ENCODE peak calls at places on chromosomes 11 and 22, in six cellular contexts. One of them, this sample, is unnamed.

GRCh38 chr11:35418847-35419712 is at the start of gene SLC1A2:
- DNase-seq in stomach: no peak
- DNase-seq in NB4: no peak
- DNase-seq in left lung: peak; percentile 71
- DNase-seq in dorsolateral prefrontal cortex: peak; percentile 78
- DNase-seq in transverse colon: no peak
- DNase-seq in this sample: no peak

GRCh38 chr11:112279901-112280267 is 19.2 kb upstream of the PLET1 start:
- DNase-seq in transverse colon: peak; percentile 70
- DNase-seq in NB4: peak; percentile 73
- DNase-seq in stomach: peak; percentile 75
- DNase-seq in left lung: peak; percentile 94
- DNase-seq in dorsolateral prefrontal cortex: peak; percentile 63
- DNase-seq in this sample: peak; percentile 48

GRCh38 chr11:123575441-123575840 is 79.0 kb downstream of the SCN3B start:
- DNase-seq in stomach: no peak
- DNase-seq in transverse colon: no peak
- DNase-seq in left lung: no peak
- DNase-seq in dorsolateral prefrontal cortex: no peak
- DNase-seq in NB4: no peak
- DNase-seq in this sample: no peak

GRCh38 chr22:48644108-48644507 is 1183.6 kb downstream of the BRD1 start:
- DNase-seq in stomach: no peak
- DNase-seq in dorsolateral prefrontal cortex: no peak
- DNase-seq in transverse colon: no peak
- DNase-seq in NB4: peak; percentile 89
- DNase-seq in left lung: peak; percentile 49
- DNase-seq in this sample: no peak

GRCh38 chr11:76648061-76648460 is 22.5 kb downstream of the LRRC32 start:
- DNase-seq in NB4: no peak
- DNase-seq in stomach: no peak
- DNase-seq in transverse colon: no peak
- DNase-seq in left lung: no peak
- DNase-seq in dorsolateral prefrontal cortex: no peak
- DNase-seq in this sample: peak; percentile 58

GRCh38 chr22:49299821-49300231 is 527.8 kb downstream of the BRD1 start:
- DNase-seq in stomach: peak; percentile 17
- DNase-seq in left lung: no peak
- DNase-seq in dorsolateral prefrontal cortex: no peak
- DNase-seq in transverse colon: no peak
- DNase-seq in NB4: no peak
- DNase-seq in this sample: peak; percentile 70

GRCh38 chr22:46763051-46763705 is 728 bp downstream of the TBC1D22A start:
- DNase-seq in stomach: no peak
- DNase-seq in left lung: no peak
- DNase-seq in dorsolateral prefrontal cortex: no peak
- DNase-seq in transverse colon: peak; percentile 68
- DNase-seq in NB4: peak; percentile 59
- DNase-seq in this sample: no peak

GRCh38 chr11:1572200-1573076 is at the start of gene DUSP8:
- DNase-seq in stomach: peak; percentile 94
- DNase-seq in NB4: no peak
- DNase-seq in left lung: peak; percentile 88
- DNase-seq in dorsolateral prefrontal cortex: peak; percentile 93
- DNase-seq in transverse colon: peak; percentile 95
- DNase-seq in this sample: peak; percentile 76

GRCh38 chr11:120710354-120711187 is 199.0 kb downstream of the GRIK4 start:
- DNase-seq in transverse colon: peak; percentile 58
- DNase-seq in stomach: no peak
- DNase-seq in NB4: peak; percentile 34
- DNase-seq in left lung: no peak
- DNase-seq in dorsolateral prefrontal cortex: peak; percentile 57
- DNase-seq in this sample: no peak

GRCh38 chr11:125128450-125128849 is 17.0 kb upstream of the TMEM218 start:
- DNase-seq in dorsolateral prefrontal cortex: no peak
- DNase-seq in transverse colon: no peak
- DNase-seq in NB4: no peak
- DNase-seq in left lung: no peak
- DNase-seq in stomach: no peak
- DNase-seq in this sample: no peak

GRCh38 chr11:36352919-36353318 is 56.8 kb downstream of the PRR5L start:
- DNase-seq in NB4: no peak
- DNase-seq in dorsolateral prefrontal cortex: no peak
- DNase-seq in left lung: no peak
- DNase-seq in stomach: no peak
- DNase-seq in transverse colon: no peak
- DNase-seq in this sample: no peak

GRCh38 chr22:20268350-20269012 is 363 bp upstream of the RTN4R start:
- DNase-seq in NB4: peak; percentile 74
- DNase-seq in left lung: peak; percentile 90
- DNase-seq in stomach: peak; percentile 75
- DNase-seq in transverse colon: peak; percentile 68
- DNase-seq in dorsolateral prefrontal cortex: peak; percentile 53
- DNase-seq in this sample: no peak

GRCh38 chr11:73889019-73889418 is 12.2 kb downstream of the PAAF1 start:
- DNase-seq in NB4: peak; percentile 21
- DNase-seq in stomach: no peak
- DNase-seq in dorsolateral prefrontal cortex: no peak
- DNase-seq in transverse colon: no peak
- DNase-seq in left lung: no peak
- DNase-seq in this sample: no peak

GRCh38 chr22:37909756-37910155 is 3.7 kb downstream of the MICALL1 start:
- DNase-seq in stomach: no peak
- DNase-seq in NB4: no peak
- DNase-seq in left lung: no peak
- DNase-seq in transverse colon: no peak
- DNase-seq in dorsolateral prefrontal cortex: no peak
- DNase-seq in this sample: no peak

GRCh38 chr11:124329787-124330478 is 9.9 kb upstream of the OR8D2 start:
- DNase-seq in left lung: no peak
- DNase-seq in NB4: peak; percentile 42
- DNase-seq in dorsolateral prefrontal cortex: no peak
- DNase-seq in stomach: no peak
- DNase-seq in transverse colon: no peak
- DNase-seq in this sample: no peak

GRCh38 chr11:6259638-6260019 is at the start of gene CCKBR:
- DNase-seq in left lung: peak; percentile 84
- DNase-seq in transverse colon: peak; percentile 23
- DNase-seq in stomach: peak; percentile 81
- DNase-seq in dorsolateral prefrontal cortex: peak; percentile 58
- DNase-seq in NB4: no peak
- DNase-seq in this sample: no peak

GRCh38 chr22:45549739-45550138 is 47.1 kb downstream of the FBLN1 start:
- DNase-seq in NB4: no peak
- DNase-seq in transverse colon: no peak
- DNase-seq in left lung: no peak
- DNase-seq in dorsolateral prefrontal cortex: no peak
- DNase-seq in stomach: no peak
- DNase-seq in this sample: no peak

GRCh38 chr11:95282337-95282751 is 51.3 kb upstream of the SESN3 start:
- DNase-seq in transverse colon: no peak
- DNase-seq in left lung: no peak
- DNase-seq in NB4: peak; percentile 65
- DNase-seq in stomach: no peak
- DNase-seq in dorsolateral prefrontal cortex: no peak
- DNase-seq in this sample: peak; percentile 45

DNA sequence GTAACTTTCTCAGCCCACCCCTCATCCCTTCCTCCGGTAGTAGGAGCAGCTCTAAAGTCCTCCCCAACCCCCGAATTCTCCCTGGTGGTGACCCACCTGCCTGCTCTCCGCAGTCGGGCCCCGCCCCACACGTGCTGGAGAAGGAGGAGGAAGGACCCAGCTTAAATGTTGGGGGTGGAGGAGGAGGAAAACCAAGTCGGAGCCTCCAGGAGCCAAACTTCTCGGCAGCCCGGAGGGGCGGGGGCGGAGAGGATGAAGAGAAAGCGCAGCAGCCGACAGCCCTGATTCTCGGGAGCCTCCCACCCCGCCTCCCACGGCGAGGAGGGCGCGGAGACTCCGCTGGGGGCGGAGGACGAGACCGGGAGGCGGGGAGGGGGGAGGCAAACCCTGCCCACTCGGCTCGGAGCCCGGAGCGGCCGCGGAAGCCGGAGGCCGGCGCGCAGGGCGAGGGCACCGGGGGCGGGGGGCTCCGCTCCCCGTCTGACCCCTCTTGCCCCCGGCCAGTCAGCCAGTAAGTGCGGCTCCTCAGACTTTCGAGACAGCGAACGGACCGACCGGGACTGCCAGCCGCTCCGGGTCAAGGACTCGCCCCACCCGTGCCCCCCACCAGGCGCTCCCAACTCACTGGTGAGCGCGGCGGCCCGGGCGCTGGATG is at the start of gene TPBGL:
- DNase-seq in NB4: no peak
- DNase-seq in left lung: no peak
- DNase-seq in transverse colon: no peak
- DNase-seq in stomach: peak; percentile 23
- DNase-seq in dorsolateral prefrontal cortex: peak; percentile 78
- DNase-seq in this sample: no peak
- H3K4me3 ChIP-seq in NB4: no peak within 1 kb of the TSS
- H3K4me3 ChIP-seq in left lung: peak within 1 kb of the TSS; percentile 44
- H3K4me3 ChIP-seq in transverse colon: peak within 1 kb of the TSS; percentile 19
- H3K4me3 ChIP-seq in stomach: peak within 1 kb of the TSS; percentile 59
- H3K4me3 ChIP-seq in dorsolateral prefrontal cortex: peak within 1 kb of the TSS; percentile 66
- H3K4me3 ChIP-seq in this sample: no peak within 1 kb of the TSS

GRCh38 chr11:29260939-29261705 is 755.7 kb downstream of the KCNA4 start:
- DNase-seq in NB4: no peak
- DNase-seq in stomach: no peak
- DNase-seq in left lung: no peak
- DNase-seq in dorsolateral prefrontal cortex: no peak
- DNase-seq in transverse colon: no peak
- DNase-seq in this sample: no peak
- TF ChIP-seq CTCF in NB4: no peak
- TF ChIP-seq CTCF in stomach: no peak
- TF ChIP-seq CTCF in left lung: no peak
- TF ChIP-seq CTCF in dorsolateral prefrontal cortex: no peak
- TF ChIP-seq CTCF in transverse colon: no peak
- TF ChIP-seq CTCF in this sample: no peak

GRCh38 chr11:71447791-71448256 is 369 bp downstream of the DHCR7 start:
- DNase-seq in stomach: peak; percentile 41
- DNase-seq in transverse colon: peak; percentile 47
- DNase-seq in left lung: peak; percentile 89
- DNase-seq in dorsolateral prefrontal cortex: peak; percentile 48
- DNase-seq in NB4: peak; percentile 44
- DNase-seq in this sample: no peak

GRCh38 chr11:71444811-71445210 is 3.4 kb downstream of the DHCR7 start:
- DNase-seq in stomach: no peak
- DNase-seq in transverse colon: no peak
- DNase-seq in NB4: no peak
- DNase-seq in left lung: no peak
- DNase-seq in dorsolateral prefrontal cortex: no peak
- DNase-seq in this sample: no peak

GRCh38 chr11:71443736-71444410 is 4.3 kb downstream of the DHCR7 start:
- DNase-seq in dorsolateral prefrontal cortex: no peak
- DNase-seq in left lung: no peak
- DNase-seq in stomach: no peak
- DNase-seq in transverse colon: no peak
- DNase-seq in NB4: no peak
- DNase-seq in this sample: no peak

GRCh38 chr11:71446942-71447688 is 1.1 kb downstream of the DHCR7 start:
- DNase-seq in left lung: no peak
- DNase-seq in stomach: no peak
- DNase-seq in NB4: peak; percentile 89
- DNase-seq in transverse colon: peak; percentile 28
- DNase-seq in dorsolateral prefrontal cortex: no peak
- DNase-seq in this sample: no peak

GRCh38 chr11:71446150-71446549 is 2.0 kb downstream of the DHCR7 start:
- DNase-seq in stomach: no peak
- DNase-seq in dorsolateral prefrontal cortex: no peak
- DNase-seq in transverse colon: no peak
- DNase-seq in left lung: no peak
- DNase-seq in NB4: no peak
- DNase-seq in this sample: no peak
- H3K4me3 ChIP-seq in stomach: no peak overlapping the region
- H3K4me3 ChIP-seq in dorsolateral prefrontal cortex: no peak overlapping the region
- H3K4me3 ChIP-seq in transverse colon: no peak overlapping the region
- H3K4me3 ChIP-seq in left lung: no peak overlapping the region
- H3K4me3 ChIP-seq in NB4: no peak overlapping the region
- H3K4me3 ChIP-seq in this sample: no peak overlapping the region

DNA sequence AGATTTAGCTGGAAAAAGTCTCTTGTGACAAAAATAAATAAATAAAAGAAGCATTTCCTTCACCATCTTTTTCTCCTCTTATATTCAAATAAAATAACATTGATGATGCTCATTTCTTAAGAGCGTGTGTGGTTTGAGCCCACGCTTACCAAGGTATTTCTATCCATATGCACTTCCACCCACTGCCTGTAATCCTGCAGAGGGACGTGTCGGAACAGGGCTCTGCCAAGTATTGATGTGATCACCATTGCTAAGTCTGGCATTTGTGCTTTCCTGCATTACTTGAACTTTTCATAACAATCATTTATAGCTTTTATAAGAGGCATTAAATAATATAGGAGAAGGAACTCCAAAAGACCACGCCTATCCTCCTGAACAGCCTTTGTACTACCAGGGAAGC is 107.6 kb downstream of the SHANK2 start:
- DNase-seq in left lung: no peak
- DNase-seq in dorsolateral prefrontal cortex: no peak
- DNase-seq in stomach: no peak
- DNase-seq in transverse colon: no peak
- DNase-seq in NB4: no peak
- DNase-seq in this sample: no peak
- TF ChIP-seq CTCF in left lung: no peak
- TF ChIP-seq CTCF in dorsolateral prefrontal cortex: no peak
- TF ChIP-seq CTCF in stomach: no peak
- TF ChIP-seq CTCF in transverse colon: no peak
- TF ChIP-seq CTCF in NB4: no peak
- TF ChIP-seq CTCF in this sample: no peak

GRCh38 chr11:129143335-129143734 is 48.8 kb downstream of the ARHGAP32 start:
- DNase-seq in dorsolateral prefrontal cortex: peak; percentile 86
- DNase-seq in stomach: peak; percentile 81
- DNase-seq in left lung: peak; percentile 82
- DNase-seq in transverse colon: peak; percentile 81
- DNase-seq in NB4: peak; percentile 34
- DNase-seq in this sample: peak; percentile 88
- H3K4me3 ChIP-seq in dorsolateral prefrontal cortex: no peak overlapping the region
- H3K4me3 ChIP-seq in stomach: no peak overlapping the region
- H3K4me3 ChIP-seq in left lung: no peak overlapping the region
- H3K4me3 ChIP-seq in transverse colon: no peak overlapping the region
- H3K4me3 ChIP-seq in NB4: no peak overlapping the region
- H3K4me3 ChIP-seq in this sample: no peak overlapping the region

This sample was measured in lower leg skin.